ENCODE peak calls at places on chromosomes 12 and 14, in ten cellular contexts. G is colonic mucosa; X is stimulated activated CD4-positive, alpha-beta T cell treated with anti-CD3 and anti-CD28 coated beads, Interleukin-15, amount 100 ng/mL, for 24 hours; O is NCI-H2029; E is stimulated activated CD8-positive, alpha-beta memory T cell treated with anti-CD3 and anti-CD28 coated beads, Interleukin-4, amount 100 ng/mL, for 1 hour; N is endodermal cell; J is cardiac muscle cell; V is mucosa of gallbladder; U is activated CD4-positive, alpha-beta T cell treated with anti-CD3 and anti-CD28 coated beads, Interleukin-2, amount 50 U/mL, for 1 hour; Y is K562. C is an unnamed sample.

GRCh38 chr14:76810953-76811400 is 1.7 kb downstream of the ANGEL1 start:
- DNase-seq in E (no peak), N (no peak), X (peak; percentile 14), V (no peak), Y (peak; percentile 55), O (peak; percentile 1), J (peak; percentile 60), U (no peak), G (peak; percentile 35), C (no peak)

GRCh38 chr14:86055512-86055911 is 525.6 kb downstream of the FLRT2 start:
- DNase-seq in J (peak; percentile 2), V (no peak), O (no peak), G (no peak), E (no peak), X (no peak), Y (no peak), N (no peak), U (no peak), C (no peak)

GRCh38 chr12:80565276-80565675 is 121.2 kb downstream of the PTPRQ start:
- DNase-seq in G (no peak), N (no peak), O (no peak), J (peak; percentile 50), X (no peak), V (no peak), U (no peak), Y (no peak), E (no peak), C (no peak)

GRCh38 chr12:109631236-109632150 is 57.9 kb downstream of the MVK start:
- DNase-seq in Y (no peak), N (no peak), J (no peak), V (no peak), O (no peak), E (no peak), U (no peak), X (no peak), G (no peak), C (no peak)

GRCh38 chr14:43949410-43949809 is 557.7 kb downstream of the FSCB start:
- DNase-seq in O (no peak), E (no peak), J (no peak), U (no peak), X (no peak), V (no peak), N (no peak), Y (no peak), G (no peak), C (no peak)

GRCh38 chr12:116708826-116709756 is 28.8 kb downstream of the SPRING1 start:
- DNase-seq in N (peak; percentile 78), V (peak; percentile 45), U (peak; percentile 47), Y (no peak), J (peak; percentile 67), G (peak; percentile 59), X (peak; percentile 57), E (peak; percentile 5), O (peak; percentile 73), C (no peak)

GRCh38 chr14:104797112-104798044 is 1.8 kb upstream of the AKT1 start:
- DNase-seq in X (no peak), J (no peak), E (no peak), G (peak; percentile 51), V (no peak), N (peak; percentile 69), U (no peak), O (no peak), Y (peak; percentile 73), C (no peak)

GRCh38 chr14:102949801-102950451 is 27.5 kb downstream of the AMN start:
- DNase-seq in O (peak; percentile 66), G (no peak), E (no peak), X (no peak), Y (no peak), U (no peak), J (no peak), N (no peak), V (peak; percentile 55), C (no peak)

GRCh38 chr12:94460594-94460959 is 910 bp upstream of the CEP83 start:
- DNase-seq in V (no peak), J (no peak), O (no peak), E (no peak), X (no peak), U (no peak), G (no peak), N (no peak), Y (no peak), C (no peak)

GRCh38 chr12:768434-768833 is 16.1 kb downstream of the WNK1 start:
- DNase-seq in X (no peak), E (no peak), O (no peak), Y (no peak), G (no peak), J (no peak), V (no peak), U (no peak), N (no peak), C (no peak)

GRCh38 chr12:106750524-106750923 is 24.0 kb upstream of the RIC8B start:
- DNase-seq in G (no peak), E (no peak), U (no peak), O (no peak), Y (no peak), N (no peak), X (no peak), V (no peak), J (no peak), C (no peak)

GRCh38 chr14:104876251-104876699 is 11.2 kb downstream of the CEP170B start:
- DNase-seq in X (peak; percentile 30), J (peak; percentile 25), N (peak; percentile 95), U (peak; percentile 47), E (no peak), G (peak; percentile 59), V (no peak), Y (peak; percentile 53), O (no peak), C (no peak)

GRCh38 chr14:80926706-80927384 is 14.7 kb downstream of the CEP128 start:
- DNase-seq in Y (no peak), X (no peak), J (peak; percentile 27), V (no peak), U (no peak), E (no peak), O (no peak), G (no peak), N (no peak), C (no peak)

GRCh38 chr14:99524091-99524661 is 43.0 kb downstream of the CCNK start:
- DNase-seq in U (no peak), J (no peak), G (peak; percentile 49), E (no peak), V (no peak), N (no peak), X (no peak), Y (no peak), O (peak; percentile 16), C (no peak)

GRCh38 chr14:72515779-72516770 is 377.8 kb downstream of the DPF3 start:
- DNase-seq in O (no peak), J (peak; percentile 47), X (no peak), Y (no peak), V (no peak), E (no peak), G (no peak), N (peak; percentile 61), U (no peak), C (no peak)

GRCh38 chr14:103607039-103607668 is 21.9 kb upstream of the KLC1 start:
- DNase-seq in E (peak; percentile 34), N (peak; percentile 65), V (peak; percentile 81), Y (peak; percentile 66), X (peak; percentile 72), O (no peak), U (peak; percentile 36), G (peak; percentile 80), J (peak; percentile 96), C (no peak)

GRCh38 chr12:98574110-98574509 is 19.4 kb upstream of the SLC25A3 start:
- DNase-seq in E (no peak), O (no peak), X (no peak), G (peak; percentile 49), U (no peak), J (no peak), V (peak; percentile 23), N (peak; percentile 13), Y (no peak), C (no peak)

GRCh38 chr12:991350-992278 is 591 bp downstream of the ERC1 start:
- DNase-seq in E (peak; percentile 13), J (no peak), V (no peak), X (no peak), U (no peak), N (peak; percentile 70), G (no peak), Y (no peak), O (no peak), C (no peak)

GRCh38 chr14:67962215-67962644 is 142.7 kb downstream of the RAD51B start:
- DNase-seq in O (no peak), N (no peak), U (no peak), X (no peak), V (peak; percentile 45), Y (no peak), J (peak; percentile 80), G (peak; percentile 58), E (no peak), C (no peak)

GRCh38 chr12:47903927-47904646 is 707 bp downstream of the VDR start:
- DNase-seq in Y (peak; percentile 64), O (no peak), V (peak; percentile 62), U (peak; percentile 55), X (peak; percentile 84), G (peak; percentile 82), J (peak; percentile 83), E (peak; percentile 27), N (peak; percentile 72), C (no peak)

GRCh38 chr14:61545716-61546455 is 149.4 kb upstream of the HIF1A start:
- DNase-seq in U (no peak), J (no peak), Y (no peak), V (no peak), O (no peak), G (no peak), N (no peak), E (no peak), X (no peak), C (no peak)

GRCh38 chr12:64090047-64090446 is 132.0 kb downstream of the KICS2 start:
- DNase-seq in E (no peak), X (no peak), Y (no peak), N (no peak), U (no peak), V (no peak), O (no peak), G (no peak), J (no peak), C (no peak)

GRCh38 chr12:28966049-28966778 is 182.9 kb upstream of the FAR2 start:
- DNase-seq in N (no peak), X (no peak), V (peak; percentile 34), O (peak; percentile 80), G (no peak), E (no peak), Y (no peak), J (peak; percentile 92), U (no peak), C (no peak)

GRCh38 chr12:127282786-127283565 is 984.0 kb upstream of the TMEM132C start:
- DNase-seq in J (no peak), O (no peak), Y (no peak), U (no peak), E (no peak), N (no peak), V (no peak), X (no peak), G (no peak), C (no peak)

GRCh38 chr12:62764251-62764650 is 170.7 kb downstream of the PPM1H start:
- DNase-seq in X (no peak), U (no peak), G (no peak), O (no peak), J (no peak), V (no peak), N (no peak), E (no peak), Y (no peak), C (no peak)

GRCh38 chr14:23621932-23622495 is 14.2 kb upstream of the DHRS2 start:
- DNase-seq in V (no peak), J (no peak), X (no peak), G (no peak), E (no peak), U (no peak), O (no peak), N (no peak), Y (no peak), C (no peak)

GRCh38 chr14:24481622-24482324 is 26.3 kb downstream of the CMA1 start:
- DNase-seq in J (peak; percentile 53), G (peak; percentile 70), N (peak; percentile 96), V (peak; percentile 62), X (peak; percentile 71), U (peak; percentile 45), O (no peak), E (peak; percentile 6), Y (peak; percentile 58), C (no peak)

GRCh38 chr12:14689144-14689543 is 7.3 kb downstream of the GUCY2C start:
- DNase-seq in E (no peak), Y (no peak), V (no peak), G (no peak), U (no peak), J (no peak), X (no peak), O (no peak), N (no peak), C (no peak)